ENCODE peak calls at places on chromosomes 12 and 14, in nine cellular contexts. One of them, this sample, is unnamed.

GRCh38 chr12:131389051-131390013 is 321.6 kb upstream of the SFSWAP start:
- DNase-seq in T-helper 17 cell: no peak
- DNase-seq in HuH-7: no peak
- DNase-seq in EH: no peak
- DNase-seq in iris pigment epithelial cell: no peak
- DNase-seq in CD4-positive, CD25-positive, alpha-beta regulatory T cell: no peak
- DNase-seq in fibroblast of mammary gland: no peak
- DNase-seq in H54: no peak
- DNase-seq in neural progenitor cell: no peak
- DNase-seq in this sample: no peak

GRCh38 chr12:4796218-4796617 is 76.0 kb downstream of the GALNT8 start:
- DNase-seq in H54: no peak
- DNase-seq in EH: no peak
- DNase-seq in neural progenitor cell: no peak
- DNase-seq in iris pigment epithelial cell: no peak
- DNase-seq in HuH-7: no peak
- DNase-seq in fibroblast of mammary gland: no peak
- DNase-seq in T-helper 17 cell: no peak
- DNase-seq in CD4-positive, CD25-positive, alpha-beta regulatory T cell: no peak
- DNase-seq in this sample: no peak

GRCh38 chr14:99181246-99181645 is 90.8 kb downstream of the BCL11B start:
- DNase-seq in CD4-positive, CD25-positive, alpha-beta regulatory T cell: no peak
- DNase-seq in H54: no peak
- DNase-seq in fibroblast of mammary gland: no peak
- DNase-seq in T-helper 17 cell: no peak
- DNase-seq in EH: no peak
- DNase-seq in neural progenitor cell: no peak
- DNase-seq in HuH-7: no peak
- DNase-seq in iris pigment epithelial cell: no peak
- DNase-seq in this sample: no peak

GRCh38 chr12:25155031-25155576 is 39.9 kb downstream of the DNAI7 start:
- DNase-seq in CD4-positive, CD25-positive, alpha-beta regulatory T cell: peak; percentile 50
- DNase-seq in neural progenitor cell: peak; percentile 30
- DNase-seq in T-helper 17 cell: no peak
- DNase-seq in HuH-7: peak; percentile 20
- DNase-seq in EH: peak; percentile 74
- DNase-seq in iris pigment epithelial cell: peak; percentile 64
- DNase-seq in fibroblast of mammary gland: peak; percentile 49
- DNase-seq in H54: peak; percentile 8
- DNase-seq in this sample: no peak

GRCh38 chr14:104929268-104930230 is 4.9 kb downstream of the PLD4 start:
- DNase-seq in EH: no peak
- DNase-seq in CD4-positive, CD25-positive, alpha-beta regulatory T cell: no peak
- DNase-seq in HuH-7: no peak
- DNase-seq in T-helper 17 cell: no peak
- DNase-seq in H54: no peak
- DNase-seq in fibroblast of mammary gland: no peak
- DNase-seq in iris pigment epithelial cell: no peak
- DNase-seq in neural progenitor cell: no peak
- DNase-seq in this sample: no peak

GRCh38 chr14:99860219-99860618 is 67.0 kb downstream of the EML1 start:
- DNase-seq in H54: no peak
- DNase-seq in fibroblast of mammary gland: no peak
- DNase-seq in iris pigment epithelial cell: no peak
- DNase-seq in T-helper 17 cell: no peak
- DNase-seq in CD4-positive, CD25-positive, alpha-beta regulatory T cell: no peak
- DNase-seq in HuH-7: no peak
- DNase-seq in EH: no peak
- DNase-seq in neural progenitor cell: no peak
- DNase-seq in this sample: no peak

GRCh38 chr12:65902504-65902903 is 78.2 kb downstream of the HMGA2 start:
- DNase-seq in iris pigment epithelial cell: peak; percentile 85
- DNase-seq in T-helper 17 cell: no peak
- DNase-seq in HuH-7: no peak
- DNase-seq in fibroblast of mammary gland: peak; percentile 46
- DNase-seq in H54: no peak
- DNase-seq in EH: peak; percentile 79
- DNase-seq in CD4-positive, CD25-positive, alpha-beta regulatory T cell: no peak
- DNase-seq in neural progenitor cell: no peak
- DNase-seq in this sample: no peak

GRCh38 chr12:112496493-112496892 is 77.7 kb downstream of the PTPN11 start:
- DNase-seq in neural progenitor cell: no peak
- DNase-seq in T-helper 17 cell: no peak
- DNase-seq in fibroblast of mammary gland: no peak
- DNase-seq in EH: no peak
- DNase-seq in CD4-positive, CD25-positive, alpha-beta regulatory T cell: no peak
- DNase-seq in HuH-7: no peak
- DNase-seq in H54: no peak
- DNase-seq in iris pigment epithelial cell: no peak
- DNase-seq in this sample: no peak

GRCh38 chr12:47886471-47887240 is 18.1 kb downstream of the VDR start:
- DNase-seq in fibroblast of mammary gland: no peak
- DNase-seq in iris pigment epithelial cell: peak; percentile 51
- DNase-seq in neural progenitor cell: no peak
- DNase-seq in HuH-7: no peak
- DNase-seq in H54: no peak
- DNase-seq in CD4-positive, CD25-positive, alpha-beta regulatory T cell: no peak
- DNase-seq in EH: no peak
- DNase-seq in T-helper 17 cell: no peak
- DNase-seq in this sample: no peak

GRCh38 chr14:54420478-54421116 is 20.6 kb downstream of the CNIH1 start:
- DNase-seq in EH: peak; percentile 56
- DNase-seq in CD4-positive, CD25-positive, alpha-beta regulatory T cell: no peak
- DNase-seq in iris pigment epithelial cell: peak; percentile 69
- DNase-seq in H54: no peak
- DNase-seq in HuH-7: no peak
- DNase-seq in fibroblast of mammary gland: peak; percentile 67
- DNase-seq in neural progenitor cell: peak; percentile 53
- DNase-seq in T-helper 17 cell: no peak
- DNase-seq in this sample: no peak

GRCh38 chr14:51849095-51849494 is 11.3 kb upstream of the GNG2 start:
- DNase-seq in HuH-7: no peak
- DNase-seq in iris pigment epithelial cell: no peak
- DNase-seq in EH: peak; percentile 39
- DNase-seq in neural progenitor cell: no peak
- DNase-seq in CD4-positive, CD25-positive, alpha-beta regulatory T cell: no peak
- DNase-seq in H54: no peak
- DNase-seq in T-helper 17 cell: no peak
- DNase-seq in fibroblast of mammary gland: peak; percentile 55
- DNase-seq in this sample: no peak

GRCh38 chr12:14972816-14973215 is at the start of gene PDE6H:
- DNase-seq in HuH-7: no peak
- DNase-seq in iris pigment epithelial cell: no peak
- DNase-seq in EH: no peak
- DNase-seq in neural progenitor cell: peak; percentile 17
- DNase-seq in CD4-positive, CD25-positive, alpha-beta regulatory T cell: no peak
- DNase-seq in T-helper 17 cell: no peak
- DNase-seq in fibroblast of mammary gland: no peak
- DNase-seq in H54: no peak
- DNase-seq in this sample: no peak

GRCh38 chr12:97502600-97502999 is 40.0 kb downstream of the RMST start:
- DNase-seq in neural progenitor cell: no peak
- DNase-seq in HuH-7: no peak
- DNase-seq in CD4-positive, CD25-positive, alpha-beta regulatory T cell: no peak
- DNase-seq in H54: no peak
- DNase-seq in T-helper 17 cell: no peak
- DNase-seq in fibroblast of mammary gland: no peak
- DNase-seq in iris pigment epithelial cell: no peak
- DNase-seq in EH: no peak
- DNase-seq in this sample: no peak

GRCh38 chr12:122602456-122602855 is 75.4 kb downstream of the KNTC1 start:
- DNase-seq in neural progenitor cell: no peak
- DNase-seq in HuH-7: no peak
- DNase-seq in CD4-positive, CD25-positive, alpha-beta regulatory T cell: no peak
- DNase-seq in EH: no peak
- DNase-seq in fibroblast of mammary gland: no peak
- DNase-seq in T-helper 17 cell: no peak
- DNase-seq in iris pigment epithelial cell: no peak
- DNase-seq in H54: no peak
- DNase-seq in this sample: no peak

GRCh38 chr14:65421201-65421981 is 8.9 kb downstream of the FUT8 start:
- DNase-seq in H54: peak; percentile 36
- DNase-seq in EH: peak; percentile 85
- DNase-seq in neural progenitor cell: peak; percentile 9
- DNase-seq in fibroblast of mammary gland: peak; percentile 83
- DNase-seq in CD4-positive, CD25-positive, alpha-beta regulatory T cell: no peak
- DNase-seq in T-helper 17 cell: no peak
- DNase-seq in HuH-7: no peak
- DNase-seq in iris pigment epithelial cell: peak; percentile 79
- DNase-seq in this sample: no peak

GRCh38 chr14:71322660-71323250 is 415.5 kb downstream of the PCNX1 start:
- DNase-seq in HuH-7: peak; percentile 26
- DNase-seq in fibroblast of mammary gland: peak; percentile 71
- DNase-seq in H54: no peak
- DNase-seq in iris pigment epithelial cell: peak; percentile 74
- DNase-seq in T-helper 17 cell: no peak
- DNase-seq in CD4-positive, CD25-positive, alpha-beta regulatory T cell: peak; percentile 60
- DNase-seq in EH: peak; percentile 73
- DNase-seq in neural progenitor cell: peak; percentile 15
- DNase-seq in this sample: peak; percentile 45

GRCh38 chr12:17652436-17652835 is 437.6 kb downstream of the RERGL start:
- DNase-seq in CD4-positive, CD25-positive, alpha-beta regulatory T cell: no peak
- DNase-seq in H54: no peak
- DNase-seq in neural progenitor cell: no peak
- DNase-seq in T-helper 17 cell: no peak
- DNase-seq in EH: no peak
- DNase-seq in iris pigment epithelial cell: no peak
- DNase-seq in HuH-7: no peak
- DNase-seq in fibroblast of mammary gland: no peak
- DNase-seq in this sample: no peak

GRCh38 chr12:65574867-65575266 is 249.4 kb upstream of the HMGA2 start:
- DNase-seq in neural progenitor cell: no peak
- DNase-seq in HuH-7: no peak
- DNase-seq in H54: no peak
- DNase-seq in EH: no peak
- DNase-seq in CD4-positive, CD25-positive, alpha-beta regulatory T cell: no peak
- DNase-seq in fibroblast of mammary gland: no peak
- DNase-seq in iris pigment epithelial cell: no peak
- DNase-seq in T-helper 17 cell: no peak
- DNase-seq in this sample: no peak

GRCh38 chr14:64549805-64550538 is at the start of gene PPP1R36:
- DNase-seq in H54: no peak
- DNase-seq in fibroblast of mammary gland: no peak
- DNase-seq in CD4-positive, CD25-positive, alpha-beta regulatory T cell: peak; percentile 39
- DNase-seq in iris pigment epithelial cell: no peak
- DNase-seq in HuH-7: no peak
- DNase-seq in neural progenitor cell: peak; percentile 32
- DNase-seq in T-helper 17 cell: peak; percentile 31
- DNase-seq in EH: peak; percentile 41
- DNase-seq in this sample: no peak

GRCh38 chr12:105352940-105353635 is 22.6 kb downstream of the C12orf75 start:
- DNase-seq in T-helper 17 cell: no peak
- DNase-seq in H54: no peak
- DNase-seq in CD4-positive, CD25-positive, alpha-beta regulatory T cell: no peak
- DNase-seq in neural progenitor cell: peak; percentile 11
- DNase-seq in iris pigment epithelial cell: no peak
- DNase-seq in fibroblast of mammary gland: no peak
- DNase-seq in EH: peak; percentile 50
- DNase-seq in HuH-7: peak; percentile 26
- DNase-seq in this sample: no peak

GRCh38 chr12:115683240-115683765 is 594.2 kb downstream of the MED13L start:
- DNase-seq in fibroblast of mammary gland: no peak
- DNase-seq in neural progenitor cell: no peak
- DNase-seq in CD4-positive, CD25-positive, alpha-beta regulatory T cell: no peak
- DNase-seq in H54: no peak
- DNase-seq in EH: peak; percentile 11
- DNase-seq in HuH-7: no peak
- DNase-seq in iris pigment epithelial cell: no peak
- DNase-seq in T-helper 17 cell: no peak
- DNase-seq in this sample: no peak

GRCh38 chr12:115204957-115205754 is 521.2 kb upstream of the TBX3 start:
- DNase-seq in H54: no peak
- DNase-seq in neural progenitor cell: no peak
- DNase-seq in iris pigment epithelial cell: peak; percentile 78
- DNase-seq in T-helper 17 cell: no peak
- DNase-seq in fibroblast of mammary gland: peak; percentile 92
- DNase-seq in HuH-7: no peak
- DNase-seq in CD4-positive, CD25-positive, alpha-beta regulatory T cell: no peak
- DNase-seq in EH: peak; percentile 77
- DNase-seq in this sample: no peak

GRCh38 chr14:98633380-98633779 is 638.6 kb downstream of the BCL11B start:
- DNase-seq in T-helper 17 cell: no peak
- DNase-seq in EH: no peak
- DNase-seq in neural progenitor cell: peak; percentile 42
- DNase-seq in CD4-positive, CD25-positive, alpha-beta regulatory T cell: no peak
- DNase-seq in fibroblast of mammary gland: no peak
- DNase-seq in H54: no peak
- DNase-seq in iris pigment epithelial cell: no peak
- DNase-seq in HuH-7: no peak
- DNase-seq in this sample: no peak

GRCh38 chr12:79307340-79307739 is 383.4 kb downstream of the PAWR start:
- DNase-seq in T-helper 17 cell: no peak
- DNase-seq in iris pigment epithelial cell: no peak
- DNase-seq in H54: no peak
- DNase-seq in HuH-7: no peak
- DNase-seq in fibroblast of mammary gland: no peak
- DNase-seq in CD4-positive, CD25-positive, alpha-beta regulatory T cell: no peak
- DNase-seq in neural progenitor cell: no peak
- DNase-seq in EH: no peak
- DNase-seq in this sample: no peak